ENCODE peak calls at places on chromosomes 16 and 17, in seven cellular contexts. G, I, B, A, P, R and W are unnamed samples. For H3K9me3 and H3K36me3, the result is how much of the 10 kb centered on the place peaks cover.

GRCh38 chr17:67434061-67434525 is 57.0 kb downstream of the PITPNC1 start:
- DNase-seq in G (peak), I (no peak), B (peak), A (no peak), P (no peak), R (no peak), W (peak)

GRCh38 chr17:78526231-78527025 is 50.8 kb downstream of the DNAH17 start:
- DNase-seq in G (no peak), I (no peak), B (no peak), A (no peak), P (peak), R (no peak), W (no peak)

GRCh38 chr16:56793504-56793903 is 63.6 kb downstream of the NUP93 start:
- DNase-seq in G (no peak), I (no peak), B (peak), A (no peak), P (no peak), R (peak), W (no peak)

GRCh38 chr16:57537194-57537505 is 779 bp upstream of the CCDC102A start:
- DNase-seq in G (no peak), I (no peak), B (peak), A (no peak), P (no peak), R (no peak), W (no peak)

GRCh38 chr16:81841709-81842108 is 62.6 kb downstream of the PLCG2 start:
- DNase-seq in G (no peak), I (no peak), B (no peak), A (no peak), P (no peak), R (no peak), W (no peak)

GRCh38 chr16:57061084-57061905 is 31.1 kb upstream of the CPNE2 start:
- DNase-seq in G (peak), I (no peak), B (peak), A (no peak), P (no peak), R (peak), W (no peak)

GRCh38 chr16:12675852-12676251 is 127.8 kb downstream of the CPPED1 start:
- DNase-seq in G (no peak), I (no peak), B (peak), A (no peak), P (no peak), R (peak), W (no peak)

GRCh38 chr16:3317315-3317999 is 12.2 kb downstream of the ZNF75A start:
- DNase-seq in G (no peak), I (no peak), B (peak), A (no peak), P (no peak), R (peak), W (no peak)

GRCh38 chr17:81309140-81309858 is 14.2 kb upstream of the SLC38A10 start:
- DNase-seq in G (peak), I (peak), B (peak), A (peak), P (peak), R (peak), W (no peak)

GRCh38 chr16:28092721-28093382 is 29.3 kb upstream of the GSG1L start:
- DNase-seq in G (no peak), I (no peak), B (no peak), A (no peak), P (no peak), R (no peak), W (no peak)

GRCh38 chr17:65987988-65988387 is 203.9 kb downstream of the CEP112 start:
- DNase-seq in G (peak), I (no peak), B (peak), A (no peak), P (peak), R (peak), W (no peak)

GRCh38 chr17:81518785-81519283 is 6.2 kb upstream of the ACTG1 start:
- DNase-seq in G (peak), I (no peak), B (peak), A (no peak), P (peak), R (no peak), W (no peak)

GRCh38 chr16:48959204-48959603 is 322.4 kb downstream of the CBLN1 start:
- DNase-seq in G (no peak), I (no peak), B (no peak), A (no peak), P (no peak), R (no peak), W (no peak)

GRCh38 chr17:80254396-80255241 is 6.0 kb upstream of the RNF213 start:
- DNase-seq in G (peak), I (no peak), B (peak), A (peak), P (no peak), R (peak), W (peak)

GRCh38 chr16:22318690-22319358 is 21.6 kb downstream of the POLR3E start:
- DNase-seq in G (peak), I (no peak), B (peak), A (no peak), P (peak), R (peak), W (peak)

GRCh38 chr17:31902693-31903092 is 1.2 kb upstream of the UTP6 start:
- DNase-seq in G (no peak), I (no peak), B (no peak), A (no peak), P (no peak), R (no peak), W (no peak)

GRCh38 chr17:7775058-7775457 is 57.5 kb downstream of the DNAH2 start:
- DNase-seq in G (no peak), I (no peak), B (no peak), A (no peak), P (no peak), R (no peak), W (no peak)

GRCh38 chr17:4948997-4949320 is 629 bp upstream of the PFN1 start:
- DNase-seq in G (peak), I (peak), B (peak), A (peak), P (peak), R (peak), W (peak)

GRCh38 chr17:72948115-72948514 is 144.4 kb downstream of the SLC39A11 start:
- DNase-seq in G (no peak), I (no peak), B (no peak), A (no peak), P (no peak), R (no peak), W (no peak)

GRCh38 chr16:8632675-8633182 is 11.2 kb downstream of the METTL22 start:
- DNase-seq in G (peak), I (no peak), B (no peak), A (no peak), P (no peak), R (no peak), W (no peak)

GRCh38 chr16:12573730-12574383 is 229.8 kb downstream of the CPPED1 start:
- DNase-seq in G (peak), I (peak), B (peak), A (no peak), P (peak), R (no peak), W (peak)

GRCh38 chr16:20879175-20880053 is 20.7 kb downstream of the DCUN1D3 start:
- DNase-seq in G (no peak), I (no peak), B (peak), A (no peak), P (no peak), R (peak), W (no peak)

GRCh38 chr16:83530293-83530692 is 277.5 kb upstream of the HSBP1 start:
- DNase-seq in G (no peak), I (no peak), B (peak), A (no peak), P (no peak), R (peak), W (no peak)

GRCh38 chr17:15268003-15268402 is 2.9 kb upstream of the PMP22 start:
- DNase-seq in G (no peak), I (no peak), B (peak), A (no peak), P (no peak), R (no peak), W (no peak)

GRCh38 chr17:69326302-69327059 is 452 bp downstream of the ABCA5 start:
- DNase-seq in G (no peak), I (peak), B (peak), A (no peak), P (no peak), R (peak), W (no peak)

GRCh38 chr17:75571885-75572215 is 15.8 kb upstream of the MYO15B start:
- DNase-seq in G (no peak), I (no peak), B (no peak), A (no peak), P (no peak), R (no peak), W (no peak)

GRCh38 chr17:16314859-16315258 is 38.4 kb downstream of the CENPV start:
- DNase-seq in G (no peak), I (no peak), B (no peak), A (no peak), P (no peak), R (no peak), W (no peak)

GRCh38 chr16:55021595-55022475 is 91.2 kb downstream of the IRX5 start:
- DNase-seq in G (peak), I (no peak), B (peak), A (no peak), P (peak), R (no peak), W (peak)

GRCh38 chr17:59607817-59608403 is 11.8 kb upstream of the CLTC start:
- DNase-seq in G (no peak), I (no peak), B (no peak), A (no peak), P (peak), R (no peak), W (peak)

GRCh38 chr17:22217135-22217534 is 524.8 kb downstream of the KCNJ18 start:
- DNase-seq in G (no peak), I (peak), B (no peak), A (no peak), P (no peak), R (no peak), W (no peak)

GRCh38 chr16:75070055-75070841 is 46.3 kb downstream of the LDHD start:
- DNase-seq in G (no peak), I (no peak), B (no peak), A (peak), P (no peak), R (no peak), W (no peak)

GRCh38 chr17:48583708-48584582 is 5.8 kb upstream of the HOXB4 start:
- DNase-seq in G (no peak), I (no peak), B (no peak), A (no peak), P (no peak), R (peak), W (no peak)

GRCh38 chr17:78735832-78736525 is 46.1 kb downstream of the CYTH1 start:
- DNase-seq in G (peak), I (no peak), B (peak), A (peak), P (no peak), R (no peak), W (no peak)

GRCh38 chr16:19744670-19745069 is 26.6 kb downstream of the IQCK start:
- DNase-seq in G (no peak), I (no peak), B (no peak), A (no peak), P (no peak), R (no peak), W (no peak)

GRCh38 chr17:49361129-49361901 is 735 bp downstream of the ZNF652 start:
- DNase-seq in G (peak), I (no peak), B (peak), A (peak), P (no peak), R (no peak), W (peak)

GRCh38 chr17:16934133-16934795 is 37.7 kb downstream of the TNFRSF13B start:
- DNase-seq in G (peak), I (no peak), B (no peak), A (no peak), P (no peak), R (no peak), W (no peak)

GRCh38 chr17:68533887-68534700 is 21.9 kb downstream of the PRKAR1A start:
- DNase-seq in G (no peak), I (no peak), B (peak), A (no peak), P (no peak), R (peak), W (no peak)

GRCh38 chr16:78574571-78574970 is 475.1 kb downstream of the WWOX start:
- DNase-seq in G (no peak), I (no peak), B (no peak), A (no peak), P (no peak), R (no peak), W (no peak)

GRCh38 chr16:28990375-28991040 is 5.7 kb downstream of the LAT start:
- DNase-seq in G (no peak), I (no peak), B (peak), A (no peak), P (no peak), R (no peak), W (no peak)

GRCh38 chr16:49546735-49547134 is 173.1 kb downstream of the C16orf78 start:
- DNase-seq in G (no peak), I (no peak), B (no peak), A (no peak), P (peak), R (no peak), W (no peak)

DNA sequence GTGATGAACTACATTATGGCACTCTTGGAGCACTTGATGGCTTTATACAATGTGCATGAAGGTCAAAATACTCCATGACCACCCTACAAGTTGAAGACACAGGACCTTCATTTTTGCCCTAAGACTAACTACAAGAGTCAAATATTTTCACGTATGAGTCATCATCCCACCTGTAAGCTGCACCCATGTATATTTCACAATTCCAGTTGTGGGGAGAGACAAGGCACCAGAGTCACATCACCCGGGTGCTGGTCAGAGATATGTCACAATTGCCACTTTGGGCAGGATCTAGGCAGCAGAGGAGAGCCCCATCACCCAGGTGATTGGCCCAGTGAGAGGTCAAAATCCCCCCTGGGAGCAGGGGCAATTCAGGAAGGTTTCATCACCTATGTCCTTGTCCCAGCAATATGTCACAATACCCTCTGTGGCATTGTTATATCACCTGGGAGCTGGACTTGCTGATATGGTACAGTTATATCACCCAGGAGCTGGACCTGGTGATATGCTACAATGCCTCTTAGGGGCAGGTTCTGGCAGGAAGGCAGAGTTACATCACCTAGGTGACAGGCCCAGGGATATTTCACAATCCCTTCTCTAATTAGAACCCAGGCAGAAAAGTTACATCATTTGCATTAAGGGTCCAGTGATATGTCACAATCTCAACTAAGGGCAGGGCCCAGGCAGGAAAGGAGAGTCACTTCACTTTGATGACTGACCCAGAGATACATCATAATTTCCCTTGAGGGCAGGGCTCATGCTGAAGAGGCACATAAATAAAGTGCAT is 1839.2 kb downstream of the TP53TG3F start:
- DNase-seq in G (no peak), I (no peak), B (no peak), A (no peak), P (no peak), R (no peak), W (no peak)
- H3K9me3 ChIP-seq in G (under half), I (under half), B (under half), A (under half), P (under half), R (under half), W (under half)

GRCh38 chr17:14078027-14078426 is 8.7 kb downstream of the COX10 start:
- DNase-seq in G (no peak), I (no peak), B (peak), A (no peak), P (no peak), R (no peak), W (no peak)
- H3K36me3 ChIP-seq in G (under half), I (half or more), B (under half), A (under half), P (under half), R (under half), W (half or more)

GRCh38 chr17:34222732-34223486 is 32.2 kb upstream of the CCL2 start:
- DNase-seq in G (no peak), I (no peak), B (peak), A (no peak), P (no peak), R (no peak), W (no peak)

GRCh38 chr17:34218757-34219156 is 36.3 kb upstream of the CCL2 start:
- DNase-seq in G (no peak), I (no peak), B (no peak), A (no peak), P (no peak), R (no peak), W (no peak)

GRCh38 chr17:34225046-34225445 is 30.0 kb upstream of the CCL2 start:
- DNase-seq in G (no peak), I (no peak), B (no peak), A (no peak), P (no peak), R (no peak), W (no peak)

GRCh38 chr17:34220776-34221390 is 34.2 kb upstream of the CCL2 start:
- DNase-seq in G (no peak), I (no peak), B (no peak), A (no peak), P (no peak), R (no peak), W (no peak)

DNA sequence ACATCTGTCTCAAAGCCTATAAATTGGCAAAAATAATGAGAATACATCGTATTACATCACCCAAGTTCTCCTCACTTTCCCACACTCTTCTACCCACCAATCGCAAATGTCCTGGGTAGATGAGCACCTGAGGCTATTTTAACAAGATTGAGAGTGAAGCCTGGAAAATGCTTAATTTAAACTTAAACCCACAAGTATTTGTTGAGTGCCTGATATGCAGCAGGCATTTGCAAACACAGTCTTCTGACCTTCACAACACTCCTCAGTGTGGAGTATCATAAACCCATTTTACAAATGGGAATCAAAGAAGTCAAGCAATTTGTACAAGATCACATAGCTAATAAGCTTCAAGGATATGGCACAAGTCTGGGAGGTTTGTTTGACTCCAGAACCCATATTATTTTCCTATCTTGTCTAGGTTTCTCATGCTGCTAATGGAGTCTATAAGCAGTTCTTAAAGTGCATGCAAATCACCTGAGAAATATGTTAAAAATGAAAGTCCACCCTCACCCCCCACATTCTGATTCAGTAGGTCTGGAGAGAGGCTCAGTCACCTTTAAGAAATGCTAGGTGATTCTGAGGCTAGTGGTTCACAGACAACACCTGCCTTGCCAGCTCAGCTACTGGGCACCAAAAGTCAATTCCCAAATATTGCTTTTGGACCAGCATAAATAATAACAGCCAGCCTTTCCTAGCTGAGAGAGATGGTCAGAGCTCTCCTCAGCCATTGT is 34.9 kb upstream of the CCL2 start:
- DNase-seq in G (no peak), I (no peak), B (no peak), A (no peak), P (no peak), R (no peak), W (no peak)
- H3K9me3 ChIP-seq in G (under half), I (under half), B (under half), A (under half), P (under half), R (under half), W (under half)

GRCh38 chr16:87845807-87846619 is 23.3 kb downstream of the SLC7A5 start:
- DNase-seq in G (no peak), I (no peak), B (no peak), A (no peak), P (no peak), R (no peak), W (no peak)
- H3K36me3 ChIP-seq in G (under half), I (under half), B (under half), A (under half), P (under half), R (half or more), W (half or more)

DNA sequence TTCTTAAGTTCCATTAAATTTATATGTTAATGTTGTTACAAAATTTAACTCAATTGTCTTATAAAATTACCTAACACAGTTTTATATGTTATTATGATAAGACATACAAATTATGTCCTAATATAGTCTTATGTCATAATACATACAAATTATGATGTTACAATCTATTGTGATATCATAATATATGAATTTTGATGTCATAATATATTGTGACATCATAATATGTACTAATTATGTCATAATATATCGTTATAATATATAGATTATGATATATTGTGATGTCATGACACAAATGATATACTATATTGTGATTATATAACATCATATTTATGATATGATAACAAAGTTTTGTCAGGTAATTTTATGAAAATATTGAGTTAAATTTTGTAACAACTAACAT is 1789.6 kb downstream of the TP53TG3F start:
- DNase-seq in G (no peak), I (no peak), B (no peak), A (no peak), P (no peak), R (no peak), W (no peak)
- H3K9me3 ChIP-seq in G (under half), I (under half), B (under half), A (under half), P (under half), R (under half), W (under half)

DNA sequence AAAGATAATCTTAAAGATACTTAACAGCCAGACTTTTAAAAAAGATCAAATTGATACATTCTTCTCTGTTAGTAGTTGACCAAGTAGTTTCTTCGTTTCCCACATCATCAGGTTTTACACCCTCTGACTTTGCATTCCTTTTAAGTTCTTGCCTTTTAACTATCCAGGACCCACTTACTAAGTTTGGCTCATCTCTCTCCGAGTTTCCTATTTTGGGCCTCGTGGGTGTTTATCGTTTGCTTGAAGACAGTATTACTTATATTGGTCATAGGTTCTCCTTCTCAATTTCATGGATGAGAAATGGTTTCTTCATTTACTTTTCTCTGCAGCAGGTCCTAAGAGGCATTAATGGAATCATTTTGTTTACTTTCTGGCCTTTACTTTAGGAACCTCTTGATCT is 43.2 kb downstream of the RPA1 start:
- DNase-seq in G (no peak), I (no peak), B (no peak), A (no peak), P (no peak), R (no peak), W (no peak)
- H3K36me3 ChIP-seq in G (under half), I (half or more), B (under half), A (under half), P (under half), R (under half), W (half or more)

GRCh38 chr16:9869776-9870175 is 312.5 kb downstream of the GRIN2A start:
- DNase-seq in G (no peak), I (no peak), B (no peak), A (no peak), P (no peak), R (no peak), W (no peak)
- H3K9me3 ChIP-seq in G (under half), I (under half), B (under half), A (under half), P (under half), R (under half), W (under half)